ENCODE peak calls at places on chromosome 16, in five cellular contexts. O is mesenchymal stem cell, B is H1, Y is neuronal stem cell, T is trophoblast cell. Q is an unnamed sample.

GRCh38 chr16:67104061-67104460 is 5.7 kb upstream of the PHAF1 start:
- DNase-seq in T (peak; percentile 82), Y (no peak), O (peak; percentile 41), B (peak; percentile 64), Q (peak; percentile 68)

GRCh38 chr16:58451945-58452401 is 48.0 kb upstream of the NDRG4 start:
- DNase-seq in O (peak; percentile 73), T (no peak), B (no peak), Y (no peak), Q (no peak)

GRCh38 chr16:75257886-75258806 is 6.7 kb upstream of the BCAR1 start:
- DNase-seq in T (no peak), B (no peak), O (peak; percentile 58), Y (no peak), Q (no peak)

GRCh38 chr16:87149051-87149450 is 168.1 kb downstream of the C16orf95 start:
- DNase-seq in O (no peak), Y (no peak), T (no peak), B (no peak), Q (no peak)

GRCh38 chr16:22192261-22193133 is 13.6 kb upstream of the EEF2K start:
- DNase-seq in O (peak; percentile 83), B (no peak), T (peak; percentile 68), Y (no peak), Q (peak; percentile 63)

GRCh38 chr16:74626741-74627416 is 20.0 kb upstream of the GLG1 start:
- DNase-seq in B (no peak), O (no peak), Y (no peak), T (no peak), Q (no peak)

GRCh38 chr16:85888405-85889331 is 10.3 kb upstream of the IRF8 start:
- DNase-seq in B (no peak), O (peak; percentile 86), T (no peak), Y (no peak), Q (peak; percentile 8)

GRCh38 chr16:66740533-66740932 is 10.9 kb downstream of the DYNC1LI2 start:
- DNase-seq in O (peak; percentile 24), B (no peak), Y (no peak), T (no peak), Q (no peak)

GRCh38 chr16:15879255-15879804 is 9.1 kb downstream of the CEP20 start:
- DNase-seq in Y (no peak), B (no peak), T (peak; percentile 18), O (peak; percentile 73), Q (no peak)

GRCh38 chr16:53973021-53973420 is 269.1 kb downstream of the FTO start:
- DNase-seq in T (no peak), B (no peak), Y (no peak), O (no peak), Q (no peak)

GRCh38 chr16:87578531-87578930 is 23.8 kb upstream of the JPH3 start:
- DNase-seq in Y (no peak), O (no peak), B (no peak), T (no peak), Q (no peak)

GRCh38 chr16:31087481-31087880 is 1.3 kb downstream of the PRSS53 start:
- DNase-seq in O (no peak), T (no peak), Y (no peak), B (no peak), Q (no peak)

GRCh38 chr16:89495121-89495520 is 4.8 kb upstream of the ANKRD11 start:
- DNase-seq in B (no peak), T (no peak), Y (no peak), O (peak; percentile 85), Q (no peak)

GRCh38 chr16:2671741-2672140 is 10.6 kb upstream of the KCTD5 start:
- DNase-seq in O (no peak), T (no peak), Y (no peak), B (no peak), Q (no peak)

GRCh38 chr16:10584956-10585561 is 4.7 kb upstream of the EMP2 start:
- DNase-seq in Y (no peak), B (no peak), T (no peak), O (no peak), Q (no peak)

GRCh38 chr16:14302031-14302398 is 230.9 kb downstream of the MRTFB start:
- DNase-seq in O (peak; percentile 72), Y (no peak), B (no peak), T (peak; percentile 87), Q (peak; percentile 44)

GRCh38 chr16:49472598-49472997 is 99.0 kb downstream of the C16orf78 start:
- DNase-seq in O (no peak), T (no peak), Y (no peak), B (peak; percentile 45), Q (peak; percentile 32)

GRCh38 chr16:48123104-48123788 is 32.5 kb downstream of the ABCC12 start:
- DNase-seq in B (no peak), Y (no peak), O (peak; percentile 96), T (peak; percentile 80), Q (no peak)

GRCh38 chr16:86285421-86285820 is 224.9 kb upstream of the FOXF1 start:
- DNase-seq in Y (no peak), O (no peak), T (no peak), B (no peak), Q (no peak)

GRCh38 chr16:12573300-12573699 is 230.4 kb downstream of the CPPED1 start:
- DNase-seq in Y (no peak), T (peak; percentile 26), B (no peak), O (no peak), Q (no peak)

GRCh38 chr16:88354229-88355092 is 28.3 kb upstream of the ZNF469 start:
- DNase-seq in B (no peak), O (no peak), Y (no peak), T (no peak), Q (no peak)

GRCh38 chr16:11629071-11630030 is 38.9 kb upstream of the SNN start:
- DNase-seq in Y (no peak), B (no peak), T (no peak), O (peak; percentile 37), Q (no peak)

GRCh38 chr16:11796227-11797165 is 562 bp downstream of the ZC3H7A start:
- DNase-seq in B (peak; percentile 63), T (peak; percentile 61), O (peak; percentile 69), Y (no peak), Q (peak; percentile 61)

GRCh38 chr16:66521227-66521626 is 28.7 kb downstream of the TK2 start:
- DNase-seq in T (no peak), O (no peak), B (no peak), Y (no peak), Q (no peak)

GRCh38 chr16:86038923-86039310 is 140.0 kb downstream of the IRF8 start:
- DNase-seq in O (no peak), B (no peak), Y (no peak), T (no peak), Q (no peak)

DNA sequence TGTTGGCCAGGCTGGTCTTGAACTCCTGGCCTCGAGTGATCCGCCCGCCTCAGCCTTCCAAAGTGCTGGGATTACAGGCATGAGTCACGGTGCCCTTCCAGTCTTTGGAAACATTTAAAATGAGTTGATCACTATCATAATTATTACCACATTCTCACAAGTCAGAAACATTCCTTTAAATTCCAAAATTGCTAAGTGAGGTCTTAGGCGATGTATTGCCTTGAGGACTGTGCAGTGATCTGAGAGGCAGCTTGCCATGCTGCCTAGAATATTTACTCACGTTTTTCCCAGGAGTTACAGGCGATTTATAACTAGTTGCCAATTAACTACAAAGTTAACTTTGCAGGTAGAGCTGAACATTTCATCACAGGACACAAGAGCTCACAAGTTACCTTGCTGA is 5.7 kb upstream of the ATXN1L start:
- DNase-seq in B (no peak), T (peak; percentile 93), O (no peak), Y (no peak), Q (no peak)
- H3K14ac ChIP-seq in B (no peak overlapping the region), T (no peak overlapping the region), O (no peak overlapping the region), Y (no peak overlapping the region), Q (no peak overlapping the region)

GRCh38 chr16:25343976-25344375 is 86.3 kb upstream of the ZKSCAN2 start:
- DNase-seq in Y (no peak), B (no peak), T (no peak), O (no peak), Q (no peak)
- H2BK12ac ChIP-seq in Y (no peak overlapping the region), B (no peak overlapping the region), T (no peak overlapping the region), O (no peak overlapping the region), Q (no peak overlapping the region)

GRCh38 chr16:333406-334094 is 19.0 kb downstream of the AXIN1 start:
- DNase-seq in Y (no peak), O (no peak), T (peak; percentile 95), B (no peak), Q (no peak)
- H3K14ac ChIP-seq in Y (peak overlapping the region; percentile 75), O (no peak overlapping the region), T (no peak overlapping the region), B (no peak overlapping the region), Q (no peak overlapping the region)

DNA sequence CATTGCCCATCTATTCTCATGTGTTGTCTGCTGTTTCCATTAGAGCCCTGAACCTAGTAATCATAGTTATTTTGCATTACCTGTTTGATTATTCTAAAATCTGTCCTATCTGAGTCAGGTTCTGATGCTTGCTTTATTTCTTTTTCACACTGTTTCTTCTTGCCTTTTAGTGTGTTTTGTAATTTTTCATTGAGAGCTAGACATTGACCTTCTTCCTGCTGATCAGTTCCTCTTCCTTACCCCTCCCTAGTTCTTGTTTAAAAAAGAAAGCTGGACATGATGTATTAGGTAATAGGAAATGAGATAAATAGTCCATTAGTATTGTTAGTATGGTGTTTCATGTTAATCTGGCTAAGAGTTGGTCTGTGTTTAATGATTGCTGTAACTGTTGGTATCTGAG is 13.4 kb downstream of the WWP2 start:
- DNase-seq in O (no peak), T (no peak), B (no peak), Y (no peak), Q (no peak)
- H2BK12ac ChIP-seq in O (no peak overlapping the region), T (no peak overlapping the region), B (no peak overlapping the region), Y (no peak overlapping the region), Q (no peak overlapping the region)

GRCh38 chr16:70705056-70705455 is 19.2 kb upstream of the MTSS2 start:
- DNase-seq in O (no peak), B (no peak), Y (no peak), T (no peak), Q (no peak)
- H3K14ac ChIP-seq in O (no peak overlapping the region), B (no peak overlapping the region), Y (peak overlapping the region; percentile 31), T (no peak overlapping the region), Q (no peak overlapping the region)